ENCODE peak calls at places on chromosomes 2 and 18, in four cellular contexts. E is heart right ventricle; L is mammary epithelial cell; Y is CD8-positive, alpha-beta memory T cell. X is an unnamed sample. For H3K9me3, the result is how much of the 10 kb centered on the place peaks cover.

GRCh38 chr2:12970861-12971260 is 254.1 kb downstream of the TRIB2 start:
- DNase-seq in E (no peak), L (peak), Y (no peak), X (no peak)

GRCh38 chr2:139296672-139297209 is 516.6 kb upstream of the NXPH2 start:
- DNase-seq in E (no peak), L (peak), Y (no peak), X (no peak)

GRCh38 chr2:12619975-12620374 is 96.8 kb upstream of the TRIB2 start:
- DNase-seq in E (peak), L (peak), Y (no peak), X (no peak)

GRCh38 chr2:196823750-196824149 is 14.6 kb upstream of the C2orf66 start:
- DNase-seq in E (no peak), L (peak), Y (no peak), X (no peak)

GRCh38 chr2:45892236-45892701 is 240.8 kb downstream of the PRKCE start:
- DNase-seq in E (no peak), L (no peak), Y (no peak), X (no peak)

GRCh38 chr2:44275915-44276279 is 617 bp downstream of the SLC3A1 start:
- DNase-seq in E (no peak), L (peak), Y (no peak), X (no peak)

GRCh38 chr18:67551146-67551545 is 34.6 kb upstream of the DSEL start:
- DNase-seq in E (no peak), L (no peak), Y (no peak), X (no peak)

GRCh38 chr2:204604061-204604460 is 58.8 kb downstream of the PARD3B start:
- DNase-seq in E (no peak), L (no peak), Y (no peak), X (no peak)

GRCh38 chr2:86790828-86791561 is at the start of gene CD8A:
- DNase-seq in E (no peak), L (no peak), Y (peak), X (no peak)

GRCh38 chr2:152098798-152099654 is at the start of gene CACNB4:
- DNase-seq in E (peak), L (no peak), Y (no peak), X (no peak)

GRCh38 chr2:3488768-3489448 is 30.4 kb downstream of the ADI1 start:
- DNase-seq in E (no peak), L (no peak), Y (no peak), X (no peak)

GRCh38 chr2:164697688-164698290 is 76.5 kb upstream of the GRB14 start:
- DNase-seq in E (no peak), L (no peak), Y (no peak), X (no peak)

GRCh38 chr2:98433363-98433964 is 11.2 kb upstream of the INPP4A start:
- DNase-seq in E (no peak), L (no peak), Y (no peak), X (no peak)

GRCh38 chr2:111042772-111043771 is 77.6 kb upstream of the BCL2L11 start:
- DNase-seq in E (no peak), L (no peak), Y (no peak), X (no peak)

GRCh38 chr18:21853020-21853419 is 112.4 kb downstream of the MIB1 start:
- DNase-seq in E (no peak), L (no peak), Y (no peak), X (no peak)

GRCh38 chr18:34893239-34893638 is 148.0 kb upstream of the MAPRE2 start:
- DNase-seq in E (no peak), L (no peak), Y (no peak), X (no peak)
- H3K9me3 ChIP-seq in E (under half), L (under half), Y (under half), X (under half)

DNA sequence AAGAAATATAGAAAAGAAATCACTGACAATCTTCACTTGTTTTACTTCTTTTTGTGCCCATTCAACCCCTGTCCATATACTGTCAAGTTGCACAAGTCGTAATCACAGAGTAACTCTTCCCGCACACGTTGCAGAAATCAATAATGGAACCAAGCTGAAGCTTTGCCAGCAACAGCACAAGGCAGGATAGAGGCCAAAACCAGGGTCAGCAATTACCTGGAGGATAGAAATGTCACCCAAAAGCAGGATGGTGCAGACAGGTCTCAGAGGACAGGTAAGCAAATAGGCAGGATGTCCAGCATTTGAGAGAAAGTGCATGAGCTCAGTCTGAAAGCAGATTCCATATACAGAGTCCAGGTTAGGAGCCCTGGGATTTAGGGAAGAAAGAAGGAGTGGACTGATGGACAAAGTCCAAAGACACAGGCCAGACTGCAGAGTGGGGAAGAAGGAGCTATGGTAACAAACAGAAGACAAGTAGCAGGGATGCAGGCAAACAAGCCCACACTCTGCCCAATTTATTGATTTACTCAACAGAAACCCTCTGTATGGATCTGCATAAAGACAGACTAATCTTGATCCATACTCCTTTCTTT is 52.7 kb downstream of the PID1 start:
- DNase-seq in E (no peak), L (no peak), Y (no peak), X (no peak)
- H3K9me3 ChIP-seq in E (under half), L (under half), Y (under half), X (under half)

GRCh38 chr2:16034975-16035746 is 94.8 kb downstream of the MYCN start:
- DNase-seq in E (no peak), L (no peak), Y (no peak), X (no peak)
- H3K9me3 ChIP-seq in E (under half), L (under half), Y (under half), X (under half)

DNA sequence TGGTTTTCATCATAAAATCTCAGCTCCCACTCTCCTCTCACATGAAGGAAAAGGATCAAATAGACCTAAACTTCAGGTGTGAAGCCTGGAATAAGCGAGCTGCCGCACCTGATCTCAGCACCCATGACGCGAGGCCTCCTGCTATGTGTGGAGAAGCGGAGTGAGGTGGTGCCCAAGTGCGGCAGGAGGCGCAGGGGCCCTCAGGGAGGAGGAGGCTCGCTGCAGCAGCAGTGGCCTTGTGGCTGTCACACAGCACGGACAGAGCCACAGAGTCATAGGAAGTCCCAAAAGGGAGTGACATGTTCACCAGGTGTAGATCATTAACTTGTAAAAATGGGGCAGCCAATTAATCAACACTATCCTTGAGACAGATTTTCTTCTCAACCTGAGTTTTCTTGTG is 9.1 kb downstream of the SCLY start:
- DNase-seq in E (no peak), L (no peak), Y (no peak), X (no peak)
- H3K9me3 ChIP-seq in E (under half), L (under half), Y (under half), X (under half)

GRCh38 chr2:136347976-136348375 is 230.0 kb upstream of the CXCR4 start:
- DNase-seq in E (no peak), L (no peak), Y (no peak), X (no peak)
- H3K9me3 ChIP-seq in E (under half), L (under half), Y (under half), X (under half)

GRCh38 chr2:89811295-89811694 is 1119.8 kb downstream of the RPIA start:
- DNase-seq in E (no peak), L (no peak), Y (no peak), X (no peak)
- H3K9me3 ChIP-seq in E (half or more), L (half or more), Y (under half), X (under half)